ENCODE peak calls at places on chromosomes 7 and 10, in ten cellular contexts. V, A, L, M, X, W, G, P, I and Z are unnamed samples.

GRCh38 chr7:139702811-139703467 is 74.9 kb downstream of the HIPK2 start:
- DNase-seq in M (no peak), I (no peak), P (no peak), G (no peak), A (no peak), L (peak; percentile 60), V (peak; percentile 96), X (no peak), W (no peak), Z (no peak)

GRCh38 chr7:28096713-28097112 is 83.9 kb downstream of the JAZF1 start:
- DNase-seq in W (no peak), P (peak; percentile 29), G (peak; percentile 84), A (no peak), X (no peak), V (peak; percentile 56), I (peak; percentile 87), M (no peak), L (no peak), Z (no peak)

GRCh38 chr10:91758303-91759146 is 39.7 kb upstream of the TNKS2 start:
- DNase-seq in W (no peak), M (peak; percentile 39), X (no peak), P (no peak), I (peak; percentile 67), A (peak; percentile 14), L (no peak), G (peak; percentile 81), V (peak; percentile 59), Z (peak; percentile 7)

GRCh38 chr7:10122573-10123100 is 851.0 kb upstream of the PHF14 start:
- DNase-seq in W (no peak), X (no peak), G (no peak), I (no peak), A (no peak), M (no peak), L (no peak), P (no peak), V (peak; percentile 36), Z (no peak)

GRCh38 chr7:29563590-29564454 is at the start of gene PRR15:
- DNase-seq in W (no peak), M (no peak), G (peak; percentile 39), X (no peak), L (peak; percentile 77), A (no peak), P (peak; percentile 79), V (no peak), I (peak; percentile 53), Z (no peak)

GRCh38 chr10:44051584-44052385 is 333.1 kb downstream of the CXCL12 start:
- DNase-seq in L (no peak), V (no peak), G (peak; percentile 66), I (peak; percentile 26), W (no peak), X (no peak), M (no peak), P (peak; percentile 76), A (no peak), Z (no peak)

GRCh38 chr10:42519761-42520460 is 118.5 kb downstream of the ZNF33B start:
- DNase-seq in L (no peak), G (no peak), I (no peak), A (no peak), W (no peak), M (no peak), X (no peak), P (no peak), V (no peak), Z (no peak)

GRCh38 chr10:7525314-7526016 is 114.6 kb upstream of the SFMBT2 start:
- DNase-seq in P (no peak), V (peak; percentile 85), I (peak; percentile 84), X (no peak), A (peak; percentile 23), W (no peak), L (no peak), M (peak; percentile 62), G (peak; percentile 80), Z (peak; percentile 13)

GRCh38 chr10:5960070-5960972 is 17.0 kb downstream of the IL15RA start:
- DNase-seq in L (no peak), W (peak; percentile 62), X (peak; percentile 32), V (no peak), P (no peak), G (no peak), M (no peak), I (peak; percentile 38), A (no peak), Z (no peak)
- H3K4me3 ChIP-seq in L (no peak overlapping the region), W (no peak overlapping the region), X (no peak overlapping the region), V (no peak overlapping the region), P (no peak overlapping the region), G (no peak overlapping the region), M (no peak overlapping the region), I (no peak overlapping the region), A (no peak overlapping the region), Z (no peak overlapping the region)

GRCh38 chr7:113917840-113918239 is 969 bp downstream of the PPP1R3A start:
- DNase-seq in I (no peak), W (no peak), G (no peak), M (no peak), X (no peak), A (no peak), P (no peak), V (no peak), L (no peak), Z (no peak)

GRCh38 chr7:113907617-113908016 is 11.2 kb downstream of the PPP1R3A start:
- DNase-seq in I (no peak), W (no peak), A (no peak), V (no peak), X (no peak), P (no peak), M (no peak), L (no peak), G (no peak), Z (no peak)

GRCh38 chr7:113915991-113916390 is 2.8 kb downstream of the PPP1R3A start:
- DNase-seq in V (no peak), W (no peak), L (no peak), I (no peak), X (no peak), A (no peak), G (no peak), P (no peak), M (no peak), Z (no peak)

DNA sequence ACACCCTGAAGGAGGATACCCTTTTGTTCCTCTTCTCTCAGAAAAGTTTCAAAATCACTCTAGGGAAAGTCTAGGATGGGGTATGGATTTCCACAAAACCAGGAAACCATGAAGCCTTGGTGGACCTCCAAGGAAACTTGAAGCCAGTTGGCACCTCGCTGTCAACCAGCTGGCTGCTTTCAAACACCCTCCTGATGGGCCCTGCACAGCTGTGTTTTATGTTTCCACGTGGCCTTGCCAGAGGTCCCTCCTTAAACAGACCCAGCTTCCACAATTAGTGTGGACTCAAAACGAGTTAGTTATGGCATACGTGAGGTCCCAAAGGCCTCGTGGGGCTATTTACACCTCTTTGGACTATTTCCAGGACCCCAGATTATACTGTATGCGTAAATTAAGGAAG is 5.9 kb downstream of the PPP1R3A start:
- DNase-seq in W (no peak), G (no peak), V (no peak), A (no peak), X (no peak), I (no peak), M (no peak), P (no peak), L (no peak), Z (no peak)
- H3K4me3 ChIP-seq in W (no peak overlapping the region), G (no peak overlapping the region), V (no peak overlapping the region), A (no peak overlapping the region), X (no peak overlapping the region), I (no peak overlapping the region), M (no peak overlapping the region), P (no peak overlapping the region), L (no peak overlapping the region), Z (no peak overlapping the region)

GRCh38 chr7:122133477-122133876 is 10.6 kb downstream of the AASS start:
- DNase-seq in M (no peak), G (no peak), V (no peak), A (no peak), I (no peak), X (no peak), L (no peak), W (no peak), P (no peak), Z (no peak)

GRCh38 chr7:122136033-122136432 is 8.0 kb downstream of the AASS start:
- DNase-seq in I (peak; percentile 23), M (no peak), W (no peak), G (peak; percentile 39), V (no peak), P (no peak), X (no peak), A (no peak), L (no peak), Z (no peak)

GRCh38 chr7:122135275-122135674 is 8.8 kb downstream of the AASS start:
- DNase-seq in P (no peak), V (no peak), A (no peak), G (no peak), X (no peak), M (no peak), W (no peak), I (no peak), L (no peak), Z (no peak)

GRCh38 chr7:122137291-122138077 is 6.6 kb downstream of the AASS start:
- DNase-seq in M (no peak), L (no peak), P (no peak), I (peak; percentile 78), W (no peak), V (no peak), X (no peak), G (peak; percentile 59), A (no peak), Z (no peak)

DNA sequence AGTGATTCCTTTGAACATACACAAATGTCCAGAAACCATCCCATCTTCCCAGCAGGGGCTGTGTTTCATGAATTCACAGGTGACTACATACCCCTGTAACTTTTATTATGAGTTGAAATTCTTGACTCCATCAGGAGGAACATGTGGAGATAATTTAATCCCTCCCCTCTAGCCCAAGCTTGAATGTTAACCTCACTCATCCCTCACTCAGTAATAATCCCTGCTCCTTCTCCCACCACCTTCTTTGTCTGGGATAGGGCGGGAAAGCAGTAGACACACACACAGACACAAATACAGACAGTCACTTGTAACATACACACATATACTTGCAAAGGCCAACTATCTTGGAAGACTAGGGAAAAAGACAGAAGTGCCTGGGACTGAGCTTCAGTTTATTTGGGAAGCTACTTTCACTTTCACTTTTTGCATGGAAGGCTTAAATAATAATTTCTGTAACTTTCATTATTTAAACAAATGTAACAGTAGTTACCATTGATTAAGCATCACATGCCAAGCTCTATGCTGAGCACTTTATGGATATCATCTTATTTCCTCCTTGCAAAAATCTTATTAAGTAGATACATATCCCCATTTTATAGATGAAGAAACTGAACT is 7.3 kb downstream of the AASS start:
- DNase-seq in W (no peak), X (no peak), L (no peak), G (peak; percentile 39), I (peak; percentile 28), P (no peak), M (no peak), V (no peak), A (no peak), Z (no peak)
- H3K4me3 ChIP-seq in W (peak overlapping the region; percentile 64), X (peak overlapping the region; percentile 39), L (peak overlapping the region; percentile 35), G (peak overlapping the region; percentile 59), I (peak overlapping the region; percentile 50), P (no peak overlapping the region), M (peak overlapping the region; percentile 45), V (no peak overlapping the region), A (peak overlapping the region; percentile 47), Z (peak overlapping the region; percentile 34)

DNA sequence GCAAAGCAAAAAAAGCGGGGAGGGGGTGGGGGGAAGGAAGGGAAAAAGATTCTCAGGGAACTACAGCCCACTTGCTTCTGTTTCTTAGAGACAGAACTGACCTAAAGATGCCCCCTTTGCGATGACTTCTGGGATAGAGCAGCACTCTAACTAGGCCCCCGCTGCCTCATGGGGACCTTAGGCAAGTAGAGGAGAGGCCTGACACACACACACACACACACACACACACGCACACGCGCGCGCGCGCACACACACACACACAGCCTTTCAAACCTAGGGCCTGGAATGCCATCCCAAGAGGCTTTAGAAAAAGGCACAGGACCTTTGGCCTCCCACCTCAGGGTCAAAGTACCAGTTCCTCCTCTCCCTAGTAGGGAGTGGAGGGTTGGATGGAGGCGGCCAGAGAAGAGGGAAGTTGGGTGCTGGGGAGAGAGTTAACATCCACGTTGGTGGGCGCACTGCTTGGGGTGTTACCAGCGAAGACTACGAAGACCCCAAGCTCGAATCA is 1.4 kb upstream of the COL1A2 start:
- DNase-seq in G (peak; percentile 69), W (no peak), A (no peak), L (peak; percentile 76), M (no peak), X (no peak), I (peak; percentile 74), V (no peak), P (no peak), Z (no peak)
- H3K4me3 ChIP-seq in G (peak overlapping the region; percentile 96), W (peak overlapping the region; percentile 80), A (peak overlapping the region; percentile 68), L (no peak overlapping the region), M (no peak overlapping the region), X (no peak overlapping the region), I (peak overlapping the region; percentile 67), V (no peak overlapping the region), P (no peak overlapping the region), Z (peak overlapping the region; percentile 67)